ENCODE peak calls at places on chromosomes 2 and 18, in ten cellular contexts. T is HCT116, X is astrocyte, Z is fibroblast of lung, U is mammary epithelial cell, M is HepG2, V is NT2/D1, I is IMR-90, B is mesenchymal stem cell, F is Karpas-422. N is an unnamed sample.

GRCh38 chr2:167708998-167709397 is 538.4 kb downstream of the STK39 start:
- DNase-seq in T (no peak), X (no peak), Z (no peak), U (no peak), M (no peak), V (no peak), I (no peak), B (no peak), F (no peak), N (no peak)

GRCh38 chr2:71513096-71513495 is 59.7 kb downstream of the DYSF start:
- DNase-seq in T (no peak), X (no peak), Z (no peak), U (no peak), M (no peak), V (no peak), I (no peak), B (no peak), F (no peak), N (no peak)

GRCh38 chr2:62175728-62176127 is 20.2 kb upstream of the B3GNT2 start:
- DNase-seq in T (no peak), X (no peak), Z (no peak), U (no peak), M (no peak), V (no peak), I (no peak), B (no peak), F (no peak), N (no peak)

GRCh38 chr2:121587131-121587530 is 56.5 kb downstream of the RNU4ATAC start:
- DNase-seq in T (no peak), X (no peak), Z (no peak), U (no peak), M (no peak), V (no peak), I (no peak), B (no peak), F (no peak), N (no peak)

GRCh38 chr2:32553829-32554432 is 73.9 kb upstream of the TTC27 start:
- DNase-seq in T (peak), X (peak), Z (peak), U (peak), M (peak), V (peak), I (peak), B (peak), F (peak), N (peak)

GRCh38 chr2:207161724-207162123 is 4.0 kb downstream of the KLF7 start:
- DNase-seq in T (no peak), X (peak), Z (peak), U (no peak), M (no peak), V (no peak), I (peak), B (no peak), F (no peak), N (peak)

GRCh38 chr2:198775737-198776136 is 682.0 kb downstream of the SATB2 start:
- DNase-seq in T (no peak), X (no peak), Z (no peak), U (no peak), M (no peak), V (no peak), I (no peak), B (no peak), F (no peak), N (no peak)

GRCh38 chr2:224163573-224164307 is 124.7 kb upstream of the SERPINE2 start:
- DNase-seq in T (no peak), X (peak), Z (no peak), U (peak), M (no peak), V (no peak), I (peak), B (peak), F (no peak), N (peak)

GRCh38 chr2:98910349-98911125 is 25.5 kb downstream of the CRACDL start:
- DNase-seq in T (no peak), X (no peak), Z (no peak), U (no peak), M (no peak), V (no peak), I (no peak), B (no peak), F (peak), N (no peak)

GRCh38 chr2:90207454-90208058 is 1516.1 kb downstream of the RPIA start:
- DNase-seq in T (no peak), X (no peak), Z (no peak), U (no peak), M (peak), V (no peak), I (no peak), B (no peak), F (peak), N (peak)

GRCh38 chr2:100104718-100105677 is 37.4 kb downstream of the AFF3 start:
- DNase-seq in T (no peak), X (no peak), Z (peak), U (no peak), M (no peak), V (no peak), I (peak), B (peak), F (peak), N (peak)

GRCh38 chr2:59589881-59590280 is 963.6 kb downstream of the BCL11A start:
- DNase-seq in T (no peak), X (no peak), Z (no peak), U (no peak), M (no peak), V (no peak), I (no peak), B (peak), F (no peak), N (no peak)

GRCh38 chr2:239948100-239948881 is 76.9 kb downstream of the NDUFA10 start:
- DNase-seq in T (no peak), X (no peak), Z (no peak), U (no peak), M (no peak), V (no peak), I (no peak), B (no peak), F (no peak), N (no peak)

GRCh38 chr2:177551989-177552413 is 159.4 kb downstream of the AGPS start:
- DNase-seq in T (no peak), X (no peak), Z (no peak), U (no peak), M (no peak), V (no peak), I (no peak), B (no peak), F (peak), N (peak)

GRCh38 chr18:22432672-22433137 is 15.0 kb upstream of the CTAGE1 start:
- DNase-seq in T (peak), X (peak), Z (peak), U (peak), M (no peak), V (no peak), I (peak), B (peak), F (no peak), N (peak)

GRCh38 chr2:24181849-24182248 is 7.0 kb downstream of the FAM228A start:
- DNase-seq in T (no peak), X (no peak), Z (no peak), U (no peak), M (no peak), V (no peak), I (no peak), B (no peak), F (no peak), N (no peak)

GRCh38 chr2:101745711-101746694 is 48.5 kb downstream of the MAP4K4 start:
- DNase-seq in T (no peak), X (peak), Z (peak), U (peak), M (peak), V (no peak), I (peak), B (peak), F (peak), N (peak)

GRCh38 chr2:202376460-202377307 is 557 bp downstream of the BMPR2 start:
- DNase-seq in T (no peak), X (peak), Z (peak), U (peak), M (no peak), V (no peak), I (peak), B (peak), F (peak), N (peak)

GRCh38 chr2:29920631-29921559 is 491 bp downstream of the ALK start:
- DNase-seq in T (no peak), X (peak), Z (peak), U (peak), M (no peak), V (no peak), I (peak), B (no peak), F (no peak), N (peak)

GRCh38 chr2:66532972-66533868 is 98.3 kb downstream of the MEIS1 start:
- DNase-seq in T (no peak), X (peak), Z (no peak), U (no peak), M (no peak), V (no peak), I (no peak), B (no peak), F (no peak), N (no peak)

GRCh38 chr2:239184179-239184578 is 216.6 kb downstream of the HDAC4 start:
- DNase-seq in T (no peak), X (no peak), Z (no peak), U (no peak), M (no peak), V (no peak), I (no peak), B (no peak), F (no peak), N (no peak)

GRCh38 chr2:120330946-120331822 is 14.8 kb upstream of the INHBB start:
- DNase-seq in T (no peak), X (no peak), Z (no peak), U (no peak), M (no peak), V (no peak), I (no peak), B (no peak), F (peak), N (no peak)

GRCh38 chr2:29920130-29920577 is 1.2 kb downstream of the ALK start:
- DNase-seq in T (no peak), X (peak), Z (peak), U (peak), M (no peak), V (no peak), I (no peak), B (peak), F (no peak), N (peak)

GRCh38 chr2:144517825-144518699 is 1.9 kb downstream of the ZEB2 start:
- DNase-seq in T (no peak), X (no peak), Z (peak), U (no peak), M (no peak), V (no peak), I (no peak), B (no peak), F (peak), N (peak)

GRCh38 chr2:159708066-159708760 is 4.1 kb upstream of the MARCHF7 start:
- DNase-seq in T (no peak), X (no peak), Z (no peak), U (no peak), M (no peak), V (no peak), I (no peak), B (no peak), F (no peak), N (no peak)

GRCh38 chr18:55844373-55844772 is 256.4 kb upstream of the TCF4 start:
- DNase-seq in T (no peak), X (peak), Z (no peak), U (no peak), M (no peak), V (no peak), I (peak), B (no peak), F (no peak), N (no peak)

GRCh38 chr2:181858600-181858999 is 32.9 kb upstream of the ITPRID2 start:
- DNase-seq in T (no peak), X (no peak), Z (no peak), U (peak), M (no peak), V (no peak), I (no peak), B (no peak), F (no peak), N (no peak)

GRCh38 chr2:217316743-217317142 is 456.9 kb upstream of the TNP1 start:
- DNase-seq in T (no peak), X (peak), Z (peak), U (no peak), M (no peak), V (no peak), I (peak), B (peak), F (peak), N (peak)

GRCh38 chr18:6239716-6240115 is 175.0 kb downstream of the L3MBTL4 start:
- DNase-seq in T (no peak), X (no peak), Z (no peak), U (no peak), M (no peak), V (no peak), I (no peak), B (no peak), F (peak), N (no peak)

GRCh38 chr2:128513416-128514283 is 195.0 kb upstream of the HS6ST1 start:
- DNase-seq in T (no peak), X (no peak), Z (no peak), U (no peak), M (no peak), V (no peak), I (no peak), B (no peak), F (peak), N (no peak)

GRCh38 chr2:223044092-223044836 is 7.7 kb upstream of the KCNE4 start:
- DNase-seq in T (no peak), X (no peak), Z (no peak), U (no peak), M (no peak), V (no peak), I (no peak), B (peak), F (no peak), N (no peak)

GRCh38 chr2:217370391-217370790 is 510.5 kb upstream of the TNP1 start:
- DNase-seq in T (peak), X (peak), Z (no peak), U (peak), M (peak), V (no peak), I (peak), B (peak), F (no peak), N (peak)

GRCh38 chr18:79439201-79440023 is 43.7 kb downstream of the NFATC1 start:
- DNase-seq in T (no peak), X (peak), Z (no peak), U (no peak), M (no peak), V (no peak), I (peak), B (no peak), F (no peak), N (no peak)
- H3K9ac ChIP-seq in T (no peak), X (no peak), Z (no peak), U (no peak), M (no peak), V (no peak), I (no peak), B (no peak), F (no peak), N (no peak)

GRCh38 chr2:156465573-156465972 is 29.4 kb downstream of the GPD2 start:
- DNase-seq in T (no peak), X (peak), Z (no peak), U (no peak), M (no peak), V (no peak), I (no peak), B (no peak), F (no peak), N (no peak)

GRCh38 chr2:156471772-156472171 is 35.6 kb downstream of the GPD2 start:
- DNase-seq in T (no peak), X (no peak), Z (no peak), U (no peak), M (no peak), V (no peak), I (no peak), B (no peak), F (no peak), N (no peak)

GRCh38 chr2:156464106-156464505 is 27.9 kb downstream of the GPD2 start:
- DNase-seq in T (no peak), X (no peak), Z (no peak), U (no peak), M (no peak), V (no peak), I (peak), B (no peak), F (no peak), N (peak)

GRCh38 chr2:156470975-156471583 is 34.9 kb downstream of the GPD2 start:
- DNase-seq in T (no peak), X (no peak), Z (no peak), U (no peak), M (no peak), V (no peak), I (no peak), B (no peak), F (no peak), N (no peak)

DNA sequence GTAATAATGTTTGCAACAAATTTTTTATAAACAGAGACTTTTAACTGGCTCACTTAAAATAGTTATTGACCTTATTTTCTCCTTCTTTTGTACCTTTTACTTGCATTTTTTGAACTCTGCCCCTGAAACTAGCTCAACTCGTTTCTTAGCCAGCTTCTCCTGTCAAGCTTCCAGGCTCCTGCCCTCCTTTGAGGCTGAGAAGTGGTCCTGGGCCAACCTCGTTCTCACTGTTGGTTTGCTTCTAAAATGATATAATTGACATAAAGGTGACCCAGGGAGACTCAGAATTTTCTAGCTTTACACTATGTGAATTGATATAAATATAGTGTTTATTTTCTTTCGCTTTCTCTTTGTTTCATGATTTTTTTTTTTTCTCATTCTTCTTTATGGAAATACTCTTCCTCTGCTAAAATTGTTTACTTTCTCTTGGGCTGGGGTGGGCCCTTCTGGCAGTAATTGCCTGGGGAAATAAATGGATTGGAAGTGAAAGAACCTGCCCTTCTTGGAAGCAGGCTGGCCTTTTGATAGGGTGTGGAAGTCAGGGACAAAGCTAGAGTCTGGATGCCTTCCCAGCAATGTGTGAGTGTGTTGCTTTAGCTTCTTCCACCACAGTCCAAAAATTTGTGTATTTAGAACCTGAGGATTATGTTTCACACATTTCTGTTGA is 30.7 kb downstream of the GPD2 start:
- DNase-seq in T (no peak), X (peak), Z (peak), U (no peak), M (no peak), V (no peak), I (peak), B (no peak), F (no peak), N (peak)
- H3K4me3 ChIP-seq in T (no peak), X (no peak), Z (peak), U (no peak), M (no peak), V (no peak), I (no peak), B (no peak), F (no peak), N (peak)

GRCh38 chr2:219123356-219124143 is 37.1 kb downstream of the NHEJ1 start:
- DNase-seq in T (no peak), X (no peak), Z (no peak), U (no peak), M (no peak), V (no peak), I (no peak), B (no peak), F (no peak), N (no peak)
- H3K9ac ChIP-seq in T (no peak), X (no peak), Z (no peak), U (no peak), M (no peak), V (no peak), I (no peak), B (no peak), F (no peak), N (no peak)

DNA sequence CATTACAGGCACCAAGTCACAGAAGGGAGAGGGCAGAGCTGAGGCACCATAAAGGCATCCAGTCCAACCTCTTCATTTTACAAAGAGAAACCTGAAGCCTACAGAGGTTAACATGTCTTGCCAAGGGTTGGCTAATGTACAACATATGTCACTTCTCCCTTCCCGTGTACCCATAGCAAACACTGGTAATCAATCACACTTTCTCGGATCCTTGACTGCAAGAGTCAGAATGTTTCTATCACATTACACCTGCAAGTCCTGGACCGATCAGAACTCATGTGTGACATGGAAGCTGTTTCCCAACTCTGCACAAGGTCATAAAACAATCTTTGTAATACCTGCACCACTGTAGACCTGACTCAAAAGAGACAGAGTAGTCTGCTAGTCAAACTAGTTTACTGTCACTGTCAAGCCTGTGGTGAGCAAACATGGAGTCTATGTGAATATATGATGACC is 6.0 kb downstream of the ANKRD44 start:
- DNase-seq in T (no peak), X (no peak), Z (no peak), U (no peak), M (no peak), V (no peak), I (no peak), B (no peak), F (no peak), N (no peak)
- H3K4me3 ChIP-seq in T (no peak), X (no peak), Z (no peak), U (no peak), M (no peak), V (no peak), I (no peak), B (no peak), F (no peak), N (no peak)

GRCh38 chr2:193502363-193503035 is 1307.8 kb upstream of the TMEFF2 start:
- DNase-seq in T (no peak), X (no peak), Z (no peak), U (no peak), M (no peak), V (no peak), I (no peak), B (peak), F (no peak), N (no peak)
- H3K9ac ChIP-seq in T (no peak), X (no peak), Z (no peak), U (no peak), M (no peak), V (peak), I (no peak), B (no peak), F (no peak), N (no peak)

DNA sequence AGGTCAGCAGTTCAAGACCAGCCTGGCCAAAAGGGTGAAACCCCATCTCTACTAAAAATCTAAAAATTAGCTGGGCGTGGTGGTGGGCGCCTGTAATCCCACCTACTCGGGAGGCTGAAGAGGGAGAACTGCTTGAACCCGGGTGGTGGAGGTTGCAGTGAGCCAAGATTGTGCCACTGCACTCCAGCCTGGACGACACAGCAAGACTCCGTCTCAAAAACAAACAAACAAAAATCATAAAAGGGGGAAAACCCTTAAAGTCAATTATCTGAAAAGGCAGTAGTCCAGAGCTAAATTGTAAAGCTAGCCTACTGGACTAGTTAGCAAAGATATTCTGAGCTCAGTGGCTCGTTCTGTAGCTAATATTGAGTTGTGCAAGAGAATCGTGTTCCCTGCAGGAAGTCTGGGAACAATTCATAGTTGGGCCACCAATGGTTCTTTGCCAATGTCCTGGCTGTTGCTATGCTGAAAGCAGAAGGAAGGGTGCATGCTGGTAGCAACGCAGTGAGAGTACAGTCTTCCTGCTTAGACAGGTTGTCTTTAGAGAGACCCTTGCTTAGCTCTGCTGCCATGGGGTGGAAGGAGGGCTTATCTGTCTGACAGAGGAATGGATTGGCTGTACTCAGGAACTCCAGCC is 4.3 kb downstream of the TGOLN2 start:
- DNase-seq in T (no peak), X (no peak), Z (no peak), U (no peak), M (no peak), V (no peak), I (no peak), B (no peak), F (no peak), N (peak)
- H3K4me3 ChIP-seq in T (no peak), X (no peak), Z (no peak), U (no peak), M (no peak), V (no peak), I (no peak), B (no peak), F (no peak), N (no peak)